ENCODE peak calls at places on chromosomes 13 and 19, in four cellular contexts. One of them, this sample, is unnamed.
A peak's percentile ranks its signal among the peaks of the same experiment; 100 is the strongest.

GRCh38 chr13:21020581-21020980 is 40.8 kb downstream of the LATS2 start:
- DNase-seq in ureter: no peak
- DNase-seq in heart right ventricle: no peak
- DNase-seq in smooth muscle cell of the brain vasculature: no peak
- DNase-seq in this sample: peak; percentile 14

GRCh38 chr13:89574077-89574476 is 1773.4 kb upstream of the MIR17HG start:
- DNase-seq in ureter: no peak
- DNase-seq in smooth muscle cell of the brain vasculature: no peak
- DNase-seq in heart right ventricle: no peak
- DNase-seq in this sample: no peak

GRCh38 chr13:100520936-100521765 is 67.4 kb downstream of the GGACT start:
- DNase-seq in ureter: no peak
- DNase-seq in smooth muscle cell of the brain vasculature: no peak
- DNase-seq in heart right ventricle: no peak
- DNase-seq in this sample: peak; percentile 72

GRCh38 chr19:8611391-8611883 is 922 bp upstream of the ADAMTS10 start:
- DNase-seq in heart right ventricle: peak; percentile 55
- DNase-seq in ureter: no peak
- DNase-seq in smooth muscle cell of the brain vasculature: no peak
- DNase-seq in this sample: no peak

GRCh38 chr13:94419304-94419943 is 60.1 kb downstream of the DCT start:
- DNase-seq in ureter: no peak
- DNase-seq in smooth muscle cell of the brain vasculature: peak; percentile 9
- DNase-seq in heart right ventricle: no peak
- DNase-seq in this sample: no peak

GRCh38 chr13:80873589-80873988 is 532.7 kb upstream of the SPRY2 start:
- DNase-seq in smooth muscle cell of the brain vasculature: no peak
- DNase-seq in ureter: no peak
- DNase-seq in heart right ventricle: no peak
- DNase-seq in this sample: no peak

GRCh38 chr19:3386447-3387234 is 20.3 kb downstream of the NFIC start:
- DNase-seq in smooth muscle cell of the brain vasculature: no peak
- DNase-seq in ureter: no peak
- DNase-seq in heart right ventricle: peak; percentile 66
- DNase-seq in this sample: no peak

GRCh38 chr19:36152061-36152885 is at the start of gene COX7A1:
- DNase-seq in ureter: peak; percentile 68
- DNase-seq in heart right ventricle: peak; percentile 86
- DNase-seq in smooth muscle cell of the brain vasculature: no peak
- DNase-seq in this sample: no peak